ENCODE peak calls at places on chromosomes 6 and 20, in four cellular contexts. One of them, this sample, is unnamed.

GRCh38 chr20:25207149-25207959 is 11.8 kb downstream of the ENTPD6 start:
- DNase-seq in K562: no peak
- DNase-seq in HepG2: no peak
- DNase-seq in GM12878: no peak
- DNase-seq in this sample: no peak

GRCh38 chr20:51688600-51688999 is 79.6 kb downstream of the ATP9A start:
- DNase-seq in K562: no peak
- DNase-seq in HepG2: no peak
- DNase-seq in GM12878: no peak
- DNase-seq in this sample: no peak

GRCh38 chr20:48186447-48186846 is 401.2 kb upstream of the SULF2 start:
- DNase-seq in GM12878: no peak
- DNase-seq in HepG2: no peak
- DNase-seq in K562: no peak
- DNase-seq in this sample: no peak

GRCh38 chr6:140661691-140662090 is 1287.2 kb upstream of the CITED2 start:
- DNase-seq in HepG2: no peak
- DNase-seq in GM12878: no peak
- DNase-seq in K562: no peak
- DNase-seq in this sample: no peak

GRCh38 chr6:82331031-82331773 is 32.4 kb upstream of the TPBG start:
- DNase-seq in HepG2: no peak
- DNase-seq in GM12878: no peak
- DNase-seq in K562: no peak
- DNase-seq in this sample: peak; percentile 6

GRCh38 chr6:36979343-36979742 is 6.7 kb downstream of the MTCH1 start:
- DNase-seq in HepG2: no peak
- DNase-seq in K562: no peak
- DNase-seq in GM12878: no peak
- DNase-seq in this sample: no peak

GRCh38 chr6:27591660-27592059 is 118.8 kb upstream of the ZNF184 start:
- DNase-seq in GM12878: no peak
- DNase-seq in K562: peak; percentile 50
- DNase-seq in HepG2: peak; percentile 72
- DNase-seq in this sample: no peak

GRCh38 chr6:91704531-91704930 is 1117.7 kb upstream of the MAP3K7 start:
- DNase-seq in HepG2: no peak
- DNase-seq in GM12878: no peak
- DNase-seq in K562: no peak
- DNase-seq in this sample: no peak

GRCh38 chr20:42406826-42407225 is 782.9 kb downstream of the PTPRT start:
- DNase-seq in K562: no peak
- DNase-seq in HepG2: no peak
- DNase-seq in GM12878: no peak
- DNase-seq in this sample: no peak

GRCh38 chr20:58447733-58448391 is 58.8 kb downstream of the VAPB start:
- DNase-seq in GM12878: no peak
- DNase-seq in HepG2: peak; percentile 79
- DNase-seq in K562: peak; percentile 61
- DNase-seq in this sample: peak; percentile 64

GRCh38 chr6:77561768-77562314 is 91.0 kb upstream of the MEI4 start:
- DNase-seq in GM12878: no peak
- DNase-seq in HepG2: no peak
- DNase-seq in K562: no peak
- DNase-seq in this sample: no peak

GRCh38 chr6:41706876-41707564 is 28.4 kb downstream of the TFEB start:
- DNase-seq in GM12878: no peak
- DNase-seq in K562: no peak
- DNase-seq in HepG2: no peak
- DNase-seq in this sample: no peak

GRCh38 chr6:145028144-145028818 is 707.0 kb downstream of the EPM2A start:
- DNase-seq in HepG2: peak; percentile 11
- DNase-seq in K562: peak; percentile 21
- DNase-seq in GM12878: no peak
- DNase-seq in this sample: peak; percentile 34

GRCh38 chr6:148530394-148530923 is 187.8 kb downstream of the SASH1 start:
- DNase-seq in HepG2: no peak
- DNase-seq in GM12878: no peak
- DNase-seq in K562: peak; percentile 61
- DNase-seq in this sample: no peak

GRCh38 chr6:165573671-165574070 is 89.4 kb downstream of the PDE10A start:
- DNase-seq in K562: no peak
- DNase-seq in HepG2: no peak
- DNase-seq in GM12878: no peak
- DNase-seq in this sample: peak; percentile 40

GRCh38 chr6:6717008-6717763 is 128.7 kb downstream of the LY86 start:
- DNase-seq in GM12878: no peak
- DNase-seq in HepG2: no peak
- DNase-seq in K562: no peak
- DNase-seq in this sample: no peak

GRCh38 chr6:37680668-37681067 is 17.0 kb downstream of the MDGA1 start:
- DNase-seq in K562: no peak
- DNase-seq in HepG2: no peak
- DNase-seq in GM12878: no peak
- DNase-seq in this sample: no peak

DNA sequence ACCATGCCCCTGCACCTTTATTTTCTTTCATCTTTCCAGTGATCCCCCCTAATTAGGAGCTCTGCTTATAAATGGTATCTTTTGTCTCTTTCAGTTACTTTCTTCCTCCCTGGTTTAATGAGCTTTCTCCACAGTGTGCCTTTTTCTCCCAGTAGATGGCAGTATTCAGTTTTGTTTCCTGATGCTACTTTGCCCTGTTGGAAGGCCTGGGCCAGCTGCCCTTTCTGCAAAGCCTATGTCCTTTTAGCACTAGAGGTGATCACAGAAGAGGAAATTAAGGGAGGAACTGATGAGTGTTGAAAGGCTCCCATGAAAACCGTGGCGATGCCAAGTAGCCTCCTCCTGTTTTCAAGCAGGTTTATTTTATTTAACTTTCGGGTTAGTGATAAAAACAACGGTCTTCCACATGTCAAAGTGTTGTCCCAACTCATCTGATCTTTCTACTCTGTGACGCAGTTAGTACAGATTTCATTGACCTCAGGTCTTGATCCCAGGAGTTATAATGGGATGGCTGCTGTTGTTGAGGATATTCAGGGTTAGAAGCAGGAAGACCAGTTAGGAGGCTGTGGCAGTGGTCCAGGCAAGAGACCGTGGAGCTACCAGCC is 184.2 kb upstream of the BMP2 start:
- DNase-seq in K562: peak; percentile 6
- DNase-seq in GM12878: peak; percentile 25
- DNase-seq in HepG2: peak; percentile 61
- DNase-seq in this sample: peak; percentile 42
- TF ChIP-seq SP1 in K562: no peak
- TF ChIP-seq SP1 in GM12878: no peak
- TF ChIP-seq SP1 in HepG2: no peak
- TF ChIP-seq SP1 in this sample: no peak

DNA sequence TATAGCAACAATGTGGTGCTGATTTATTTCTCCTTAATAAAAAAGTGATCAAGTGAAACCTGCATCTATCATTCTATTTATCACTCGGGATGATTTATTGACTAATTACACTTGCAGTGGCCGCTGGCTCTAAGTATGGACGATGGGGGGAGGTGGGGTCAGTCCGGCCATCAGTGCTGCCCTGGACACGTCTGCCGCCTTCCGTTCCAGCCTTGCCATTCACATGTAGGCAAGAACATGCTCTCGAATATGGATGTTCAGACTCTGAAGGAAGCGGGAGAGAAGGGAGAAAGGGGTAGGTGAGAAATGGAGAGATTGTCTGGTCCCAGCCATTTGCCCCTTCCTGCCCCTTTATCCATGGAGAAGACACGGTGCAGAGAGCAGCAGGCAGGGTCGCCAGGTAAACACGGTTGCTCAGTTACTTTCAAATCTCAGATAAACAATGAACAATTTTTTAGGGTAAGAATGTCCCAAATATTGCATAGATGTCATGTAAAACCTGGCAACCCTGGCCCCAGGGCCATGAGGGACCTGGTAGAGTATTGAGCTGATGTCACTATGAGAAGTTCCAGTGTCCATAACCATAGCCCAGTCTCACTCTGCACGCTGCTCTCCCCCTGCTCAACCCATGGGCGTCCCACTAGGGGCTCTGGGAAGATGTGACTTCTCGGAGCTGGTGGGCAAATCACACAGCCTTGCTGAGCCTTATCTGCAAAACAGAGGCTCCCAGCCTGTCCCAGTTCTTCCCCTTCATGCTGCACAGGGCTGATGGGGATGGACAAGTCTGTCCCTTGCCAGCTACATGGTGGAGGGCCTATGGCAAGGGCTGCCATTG is 71.5 kb upstream of the TOP1 start:
- DNase-seq in GM12878: no peak
- DNase-seq in K562: no peak
- DNase-seq in HepG2: no peak
- DNase-seq in this sample: no peak
- TF ChIP-seq FOXK2 in GM12878: no peak
- TF ChIP-seq FOXK2 in K562: no peak
- TF ChIP-seq FOXK2 in HepG2: no peak
- TF ChIP-seq FOXK2 in this sample: no peak

GRCh38 chr20:8408587-8409307 is 276.7 kb downstream of the PLCB1 start:
- DNase-seq in HepG2: no peak
- DNase-seq in GM12878: no peak
- DNase-seq in K562: no peak
- DNase-seq in this sample: no peak

DNA sequence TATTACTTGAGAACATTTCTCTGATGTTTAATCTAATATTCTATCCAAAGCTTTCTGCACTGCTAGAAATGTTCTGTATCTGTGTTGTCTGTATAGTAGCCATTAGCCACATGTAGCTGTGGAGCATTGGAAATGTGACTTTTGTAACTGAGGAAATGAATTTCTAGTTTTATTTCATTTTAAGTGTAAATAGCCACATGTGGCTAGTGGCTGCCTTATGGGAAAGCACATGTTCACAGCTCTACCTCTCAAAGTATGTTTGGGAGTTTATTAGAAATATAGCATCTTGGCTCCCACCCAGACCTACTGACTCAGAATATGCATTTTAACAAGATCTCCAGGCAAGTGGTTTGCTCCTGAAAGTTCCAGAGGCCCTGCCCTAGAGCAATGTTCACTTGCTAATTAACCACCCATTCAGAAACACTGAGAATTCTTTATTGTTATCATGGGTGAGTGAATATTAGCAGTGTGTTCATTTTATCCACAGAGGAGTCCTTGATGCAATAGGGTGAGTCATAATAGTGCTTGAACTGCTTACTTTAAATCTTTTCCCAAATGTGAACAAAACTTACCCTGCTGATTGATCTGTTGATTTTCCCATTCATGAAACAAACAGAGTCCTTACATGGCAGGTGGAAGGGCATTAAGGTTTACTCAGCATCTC is 282.7 kb downstream of the PLCB1 start:
- DNase-seq in GM12878: peak; percentile 61
- DNase-seq in HepG2: peak; percentile 81
- DNase-seq in K562: no peak
- DNase-seq in this sample: no peak
- TF ChIP-seq BHLHE40 in GM12878: no peak
- TF ChIP-seq BHLHE40 in HepG2: no peak
- TF ChIP-seq BHLHE40 in K562: no peak
- TF ChIP-seq BHLHE40 in this sample: no peak

DNA sequence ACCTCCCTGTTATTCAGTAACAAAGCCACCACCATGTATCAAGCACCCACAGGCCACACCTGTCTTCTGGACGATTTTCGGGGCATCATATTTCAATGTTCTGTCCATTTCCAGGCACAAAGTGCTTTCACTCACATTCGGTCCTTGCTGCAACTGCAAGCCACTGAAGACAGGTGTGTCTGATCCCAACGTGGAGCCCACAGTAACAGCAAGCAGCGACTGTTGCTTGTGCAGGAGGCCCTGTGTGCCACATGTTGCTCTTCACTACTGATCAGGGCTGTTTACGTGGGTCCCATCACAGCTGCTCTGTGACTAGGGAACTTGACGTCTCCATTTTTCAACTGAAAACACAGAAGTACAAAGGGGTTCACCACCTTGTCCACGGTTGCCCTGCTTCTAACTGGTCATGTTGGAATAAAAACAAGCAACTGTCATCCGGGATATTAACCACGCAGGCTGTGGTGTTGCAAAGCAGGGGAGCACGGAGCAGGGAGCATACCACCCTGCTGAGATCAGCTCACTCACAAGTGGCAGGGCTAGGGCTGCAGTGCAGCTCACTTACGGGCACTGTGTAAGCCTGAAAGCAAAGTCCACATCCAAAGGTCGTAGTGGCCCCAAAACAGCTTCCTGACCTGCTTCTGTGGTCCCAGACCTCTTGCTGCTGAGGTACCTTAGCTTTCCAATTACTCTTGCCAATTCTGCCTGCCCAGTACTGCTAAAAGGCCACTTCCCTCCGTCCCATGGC is 105.9 kb upstream of the DUSP22 start:
- DNase-seq in K562: no peak
- DNase-seq in GM12878: no peak
- DNase-seq in HepG2: peak; percentile 23
- DNase-seq in this sample: no peak
- TF ChIP-seq SP1 in K562: no peak
- TF ChIP-seq SP1 in GM12878: no peak
- TF ChIP-seq SP1 in HepG2: no peak
- TF ChIP-seq SP1 in this sample: no peak

GRCh38 chr20:33299111-33299603 is 16.1 kb downstream of the BPIFB1 start:
- DNase-seq in K562: peak; percentile 83
- DNase-seq in GM12878: no peak
- DNase-seq in HepG2: peak; percentile 63
- DNase-seq in this sample: peak; percentile 86
- TF ChIP-seq FOXK2 in K562: no peak
- TF ChIP-seq FOXK2 in GM12878: no peak
- TF ChIP-seq FOXK2 in HepG2: no peak
- TF ChIP-seq FOXK2 in this sample: no peak

GRCh38 chr6:143775326-143775725 is 67.8 kb upstream of the LTV1 start:
- DNase-seq in GM12878: no peak
- DNase-seq in K562: no peak
- DNase-seq in HepG2: no peak
- DNase-seq in this sample: no peak
- TF ChIP-seq BHLHE40 in GM12878: no peak
- TF ChIP-seq BHLHE40 in K562: no peak
- TF ChIP-seq BHLHE40 in HepG2: no peak
- TF ChIP-seq BHLHE40 in this sample: no peak

DNA sequence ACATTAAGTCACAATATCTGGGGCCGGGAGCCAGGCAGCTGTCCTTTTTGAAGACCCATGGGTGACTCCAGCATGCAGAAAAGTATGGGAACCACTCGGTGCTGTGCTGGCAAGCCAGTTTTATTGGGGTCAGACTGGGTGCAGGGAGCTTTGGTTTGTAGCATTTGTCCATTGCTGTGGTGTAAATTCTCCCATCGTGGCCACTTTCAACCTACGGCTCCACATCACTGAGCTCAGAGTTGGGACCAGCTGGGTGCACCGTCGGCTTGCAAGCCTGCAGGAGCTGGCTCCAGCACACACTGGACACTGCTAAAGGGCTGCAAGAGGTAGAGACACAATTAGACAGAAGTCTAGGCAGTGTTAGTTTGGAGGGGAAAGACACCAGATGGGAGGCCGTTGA is 66.9 kb downstream of the SYNJ2 start:
- DNase-seq in GM12878: no peak
- DNase-seq in K562: no peak
- DNase-seq in HepG2: no peak
- DNase-seq in this sample: no peak
- TF ChIP-seq SP1 in GM12878: no peak
- TF ChIP-seq SP1 in K562: no peak
- TF ChIP-seq SP1 in HepG2: no peak
- TF ChIP-seq SP1 in this sample: no peak

This sample was measured in HEK293T.